ENCODE peak calls at places on chromosomes 16 and 17, in five cellular contexts. Z, U, Y, I and A are unnamed samples.

GRCh38 chr16:14302031-14302398 is 230.9 kb downstream of the MRTFB start:
- DNase-seq in Y (peak), I (no peak), U (peak), Z (peak), A (peak)

GRCh38 chr16:50611332-50611934 is 63.2 kb downstream of the NKD1 start:
- DNase-seq in U (no peak), Z (peak), Y (no peak), I (no peak), A (peak)

GRCh38 chr16:68644715-68645493 is at the start of gene CDH3:
- DNase-seq in U (peak), I (peak), Z (peak), Y (peak), A (no peak)

GRCh38 chr16:84913315-84913714 is 93.5 kb downstream of the CRISPLD2 start:
- DNase-seq in Z (peak), U (no peak), Y (peak), I (no peak), A (no peak)

GRCh38 chr17:50589112-50589712 is 28.7 kb downstream of the CACNA1G start:
- DNase-seq in Z (peak), I (no peak), U (no peak), Y (no peak), A (peak)

GRCh38 chr16:89823087-89823823 is 5.0 kb upstream of the SPIRE2 start:
- DNase-seq in I (no peak), Z (peak), Y (no peak), U (no peak), A (no peak)

GRCh38 chr16:18958621-18959578 is 24.8 kb upstream of the TMC7 start:
- DNase-seq in Y (no peak), I (no peak), Z (no peak), U (no peak), A (peak)

GRCh38 chr17:28018439-28019070 is 23.9 kb upstream of the NLK start:
- DNase-seq in Z (peak), Y (no peak), U (no peak), I (no peak), A (no peak)

GRCh38 chr17:39793473-39793872 is 55.7 kb downstream of the GRB7 start:
- DNase-seq in Z (no peak), I (no peak), U (no peak), Y (no peak), A (no peak)

GRCh38 chr17:45775148-45775547 is 9.0 kb upstream of the CRHR1 start:
- DNase-seq in U (no peak), Z (no peak), I (no peak), Y (no peak), A (no peak)

DNA sequence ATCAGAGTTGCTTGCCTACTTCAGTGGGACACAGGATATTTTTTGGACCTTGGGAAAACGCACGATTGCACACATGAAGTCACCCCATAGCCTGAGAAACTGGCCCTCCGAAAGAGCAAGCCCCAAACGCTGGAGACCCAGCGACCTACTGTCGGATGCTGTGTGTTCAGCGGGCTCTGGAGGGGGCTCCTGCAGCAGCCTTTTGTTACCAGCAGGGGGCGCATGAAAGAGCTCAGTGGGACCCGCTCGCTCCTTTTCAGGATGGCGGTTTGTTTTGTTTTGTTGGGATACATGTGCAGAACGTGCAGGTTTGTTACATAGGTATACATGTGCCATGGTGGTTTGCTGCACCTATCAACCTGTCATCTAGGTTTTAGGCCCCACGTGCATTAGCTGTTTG is 28.4 kb downstream of the MYH3 start:
- DNase-seq in U (no peak), Y (peak), Z (no peak), I (no peak), A (no peak)
- TF ChIP-seq CTCF in U (peak), Y (peak), Z (peak), I (no peak), A (peak)

DNA sequence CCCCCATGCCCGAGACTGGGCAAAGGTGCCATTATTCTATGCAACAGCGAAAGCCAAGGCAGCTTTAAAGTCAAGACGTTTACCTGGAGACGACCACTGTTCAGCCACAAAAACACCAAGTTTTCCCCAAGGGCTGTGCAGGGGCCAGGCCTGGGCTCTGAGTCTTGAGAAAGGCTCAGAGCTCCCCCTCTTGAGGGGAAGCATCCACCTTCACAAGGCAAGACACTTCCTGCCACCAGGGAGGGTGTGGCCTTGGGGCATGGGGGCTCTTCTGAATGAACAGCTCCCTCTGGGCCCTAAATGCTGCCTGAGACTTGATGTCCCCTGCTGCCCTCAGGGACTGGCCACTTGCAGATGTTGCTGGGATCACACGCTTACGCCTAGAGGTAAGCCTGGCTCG is 26.5 kb downstream of the PDIA2 start:
- DNase-seq in Y (no peak), I (no peak), Z (no peak), U (no peak), A (no peak)
- TF ChIP-seq CTCF in Y (peak), I (no peak), Z (no peak), U (no peak), A (no peak)

DNA sequence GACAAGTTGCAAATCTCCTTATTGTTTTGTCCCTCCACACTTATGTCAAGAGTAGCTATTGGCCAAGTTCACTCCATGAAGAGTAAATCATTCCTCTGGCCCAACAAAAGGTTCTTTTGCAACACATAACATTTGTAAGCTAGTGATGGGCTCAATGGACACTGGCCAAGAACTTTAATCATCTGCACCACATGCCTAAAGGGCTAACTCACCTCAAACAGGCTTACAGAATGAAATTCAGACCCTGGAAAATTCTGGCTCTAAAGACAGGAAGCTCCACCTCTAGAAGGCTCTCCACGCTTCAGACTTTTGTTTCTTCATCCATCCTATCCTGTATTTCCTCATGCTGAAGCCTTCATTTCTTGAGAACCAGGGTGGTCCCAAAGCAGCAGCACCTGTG is 10.9 kb upstream of the ANKFN1 start:
- DNase-seq in I (no peak), Y (no peak), U (peak), Z (no peak), A (peak)
- TF ChIP-seq CTCF in I (no peak), Y (no peak), U (no peak), Z (no peak), A (no peak)

DNA sequence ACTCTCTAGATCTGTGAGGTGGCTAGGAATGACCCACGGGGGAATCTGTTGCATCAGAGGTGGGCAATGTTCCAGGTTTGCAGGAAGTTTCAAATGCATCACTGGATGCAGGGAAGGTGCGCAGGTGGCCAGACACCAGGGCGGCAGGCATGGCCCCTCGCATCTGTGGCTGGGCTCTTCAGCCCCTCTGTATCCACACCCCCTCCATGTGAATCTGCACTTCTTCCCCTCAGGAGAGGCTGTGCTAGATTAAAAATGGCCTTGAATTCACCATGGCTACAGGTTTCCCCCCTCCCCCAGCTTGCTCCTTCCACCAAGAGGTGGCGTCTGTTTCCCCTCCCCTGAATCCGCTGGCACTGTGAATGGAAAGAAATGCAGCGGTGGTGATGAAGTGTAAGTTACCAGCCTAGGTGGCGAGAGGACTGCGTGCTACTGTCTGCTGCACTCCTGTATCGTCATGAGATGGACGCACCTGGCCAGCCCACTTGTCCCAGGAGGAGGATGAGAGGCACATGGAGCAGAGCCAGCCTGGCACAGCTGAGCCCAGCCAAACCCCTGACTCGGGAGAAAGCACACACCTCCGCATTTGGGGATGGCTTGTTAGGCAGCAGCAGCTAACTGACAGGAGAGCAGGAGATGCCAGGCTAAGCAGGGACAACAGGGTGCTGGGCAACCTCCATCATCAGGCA is 26.3 kb downstream of the TNFRSF13B start:
- DNase-seq in I (no peak), Z (no peak), Y (no peak), U (no peak), A (no peak)
- TF ChIP-seq CTCF in I (no peak), Z (no peak), Y (no peak), U (no peak), A (no peak)

GRCh38 chr17:7572588-7573323 is 6.7 kb upstream of the CD68 start:
- DNase-seq in U (peak), Z (peak), Y (peak), I (peak), A (peak)
- TF ChIP-seq CTCF in U (no peak), Z (no peak), Y (no peak), I (no peak), A (no peak)

GRCh38 chr16:53745126-53745525 is 41.2 kb downstream of the FTO start:
- DNase-seq in I (no peak), Z (peak), U (no peak), Y (no peak), A (peak)

GRCh38 chr16:53741546-53741945 is 37.6 kb downstream of the FTO start:
- DNase-seq in U (no peak), I (no peak), Y (no peak), Z (no peak), A (no peak)

GRCh38 chr16:53744449-53744848 is 40.5 kb downstream of the FTO start:
- DNase-seq in Y (no peak), Z (no peak), U (no peak), I (no peak), A (no peak)

GRCh38 chr16:53740933-53741531 is 37.1 kb downstream of the FTO start:
- DNase-seq in I (no peak), Z (no peak), Y (no peak), U (no peak), A (no peak)

GRCh38 chr16:53743149-53743566 is 39.2 kb downstream of the FTO start:
- DNase-seq in Y (peak), I (no peak), U (peak), Z (no peak), A (peak)
- TF ChIP-seq CTCF in Y (peak), I (no peak), U (peak), Z (peak), A (peak)

GRCh38 chr16:86026136-86026905 is 127.4 kb downstream of the IRF8 start:
- DNase-seq in Z (no peak), I (peak), Y (no peak), U (no peak), A (no peak)
- TF ChIP-seq CTCF in Z (no peak), I (no peak), Y (no peak), U (no peak), A (no peak)

GRCh38 chr17:2707721-2708584 is 3.6 kb downstream of the CLUH start:
- DNase-seq in Z (peak), I (no peak), U (no peak), Y (no peak), A (no peak)
- TF ChIP-seq CTCF in Z (peak), I (no peak), U (peak), Y (peak), A (peak)